ENCODE peak calls at places on chromosome 10, in seven cellular contexts. H, J, V, A, B, T and N are unnamed samples. For H3K4me1, the result is how much of the 10 kb centered on the place peaks cover.

GRCh38 chr10:16779375-16779774 is 37.8 kb downstream of the RSU1 start:
- DNase-seq in H (no peak), B (no peak), A (no peak), T (no peak), J (no peak), V (no peak), N (no peak)

GRCh38 chr10:61836233-61836887 is 65.1 kb upstream of the ARID5B start:
- DNase-seq in H (no peak), T (no peak), B (no peak), J (no peak), A (no peak), V (no peak), N (no peak)

GRCh38 chr10:100370561-100370975 is 23.5 kb downstream of the SCD start:
- DNase-seq in B (no peak), V (no peak), A (no peak), J (peak), T (no peak), H (no peak), N (no peak)

GRCh38 chr10:72567421-72567820 is 58.5 kb downstream of the MICU1 start:
- DNase-seq in H (no peak), A (no peak), J (no peak), V (no peak), T (peak), B (no peak), N (no peak)

GRCh38 chr10:128062331-128062730 is 63.9 kb downstream of the MKI67 start:
- DNase-seq in T (no peak), J (no peak), A (peak), B (no peak), V (no peak), H (no peak), N (peak)

GRCh38 chr10:125692932-125693847 is 10.2 kb upstream of the TEX36 start:
- DNase-seq in B (no peak), A (no peak), J (no peak), T (no peak), H (no peak), V (no peak), N (no peak)

GRCh38 chr10:3045471-3046209 is 21.7 kb upstream of the PFKP start:
- DNase-seq in A (peak), B (peak), V (peak), T (peak), H (peak), J (peak), N (no peak)

GRCh38 chr10:49114718-49115014 is 656 bp downstream of the VSTM4 start:
- DNase-seq in T (no peak), J (no peak), H (no peak), B (no peak), A (no peak), V (no peak), N (no peak)

GRCh38 chr10:13904053-13904452 is 317.3 kb downstream of the PRPF18 start:
- DNase-seq in A (peak), B (no peak), T (no peak), V (no peak), J (no peak), H (no peak), N (no peak)

GRCh38 chr10:110642980-110643655 is 1.0 kb upstream of the RBM20 start:
- DNase-seq in H (no peak), V (no peak), B (no peak), J (no peak), A (no peak), T (no peak), N (no peak)

GRCh38 chr10:22333167-22333566 is 12.1 kb upstream of the SPAG6 start:
- DNase-seq in V (no peak), B (no peak), A (no peak), H (no peak), T (no peak), J (no peak), N (no peak)

GRCh38 chr10:113278664-113279063 is 274.2 kb upstream of the HABP2 start:
- DNase-seq in J (no peak), V (no peak), A (no peak), B (no peak), H (no peak), T (no peak), N (no peak)

GRCh38 chr10:55803055-55803454 is 558.0 kb downstream of the ZWINT start:
- DNase-seq in A (no peak), T (no peak), V (no peak), B (no peak), J (no peak), H (no peak), N (no peak)

GRCh38 chr10:74976565-74976964 is 134.9 kb upstream of the SAMD8 start:
- DNase-seq in A (no peak), V (no peak), T (no peak), J (peak), B (peak), H (no peak), N (no peak)

GRCh38 chr10:131609176-131609575 is 291.6 kb upstream of the PPP2R2D start:
- DNase-seq in T (no peak), B (no peak), A (no peak), J (no peak), V (no peak), H (no peak), N (no peak)

GRCh38 chr10:20877986-20878979 is 18.8 kb downstream of the NEBL start:
- DNase-seq in V (no peak), J (no peak), B (no peak), H (no peak), A (peak), T (no peak), N (no peak)

GRCh38 chr10:63466168-63466935 is 575 bp upstream of the JMJD1C start:
- DNase-seq in V (no peak), T (peak), A (peak), H (peak), J (peak), B (peak), N (peak)

GRCh38 chr10:104291439-104291951 is 22.5 kb downstream of the GSTO2 start:
- DNase-seq in H (peak), J (peak), B (peak), T (peak), A (peak), V (peak), N (peak)

GRCh38 chr10:36423821-36424248 is 701.6 kb upstream of the ANKRD30A start:
- DNase-seq in J (no peak), V (no peak), T (no peak), H (no peak), A (no peak), B (no peak), N (no peak)

GRCh38 chr10:103114876-103115275 is 78.2 kb downstream of the NT5C2 start:
- DNase-seq in A (no peak), T (no peak), V (no peak), J (no peak), B (no peak), H (no peak), N (no peak)

GRCh38 chr10:110363572-110364411 is 59.1 kb upstream of the SMNDC1 start:
- DNase-seq in J (no peak), H (no peak), B (no peak), T (no peak), A (no peak), V (no peak), N (no peak)

GRCh38 chr10:129960493-129961273 is 3.4 kb downstream of the EBF3 start:
- DNase-seq in A (no peak), J (no peak), T (no peak), B (no peak), V (no peak), H (no peak), N (no peak)

GRCh38 chr10:52741851-52742250 is 30.7 kb downstream of the MBL2 start:
- DNase-seq in T (no peak), J (no peak), A (no peak), V (no peak), H (no peak), B (no peak), N (no peak)

GRCh38 chr10:97685395-97685958 is 1.6 kb downstream of the AVPI1 start:
- DNase-seq in V (no peak), T (peak), J (peak), A (peak), H (peak), B (peak), N (peak)

GRCh38 chr10:15182541-15183207 is 14.2 kb upstream of the NMT2 start:
- DNase-seq in A (no peak), V (no peak), B (no peak), J (no peak), H (no peak), T (no peak), N (no peak)

GRCh38 chr10:93165367-93165766 is 91.7 kb downstream of the CYP26A1 start:
- DNase-seq in V (no peak), T (no peak), B (no peak), H (no peak), A (no peak), J (no peak), N (no peak)

DNA sequence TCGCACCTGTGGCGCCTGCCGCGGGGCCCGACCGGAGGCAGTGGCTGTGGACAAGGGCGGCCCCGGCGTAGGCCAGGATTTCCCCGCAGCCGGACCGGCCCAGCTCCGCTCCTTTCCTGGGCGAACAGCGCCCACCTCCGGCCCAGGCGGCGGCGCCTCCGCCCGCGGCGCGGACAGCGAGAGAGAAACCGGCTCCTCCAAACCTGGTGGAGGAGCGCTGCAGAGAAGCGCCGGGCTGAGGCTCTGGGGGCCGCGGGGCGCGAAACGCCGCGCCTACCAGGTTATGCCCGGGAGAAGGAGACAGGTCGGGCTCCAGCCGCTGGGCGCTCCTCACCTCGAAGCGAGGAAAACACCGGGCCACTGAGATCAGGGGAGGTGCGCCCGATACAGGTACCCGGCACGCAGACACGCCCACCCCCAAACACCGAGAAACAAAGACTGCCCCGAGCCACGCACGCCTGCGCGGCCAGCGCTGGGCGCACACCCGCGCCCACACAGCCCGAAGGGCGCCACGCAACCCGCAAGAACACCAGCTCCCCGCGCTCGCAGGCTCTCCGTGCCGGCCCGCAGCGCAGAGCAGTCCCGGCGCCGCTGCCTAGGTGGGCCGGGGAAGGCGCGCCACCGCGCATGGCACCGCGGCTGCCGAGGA is 3.3 kb downstream of the GRID1 start:
- DNase-seq in A (no peak), J (no peak), T (peak), H (peak), B (peak), V (no peak), N (no peak)
- TF ChIP-seq CTCF in A (no peak), J (peak), T (peak), H (peak), B (no peak), V (peak), N (peak)

GRCh38 chr10:95748349-95748748 is 7.6 kb upstream of the ENTPD1 start:
- DNase-seq in J (no peak), A (no peak), B (no peak), V (no peak), T (no peak), H (no peak), N (no peak)
- TF ChIP-seq EP300 in J (no peak), A (no peak), B (no peak), V (no peak), T (no peak), H (no peak), N (no peak)

DNA sequence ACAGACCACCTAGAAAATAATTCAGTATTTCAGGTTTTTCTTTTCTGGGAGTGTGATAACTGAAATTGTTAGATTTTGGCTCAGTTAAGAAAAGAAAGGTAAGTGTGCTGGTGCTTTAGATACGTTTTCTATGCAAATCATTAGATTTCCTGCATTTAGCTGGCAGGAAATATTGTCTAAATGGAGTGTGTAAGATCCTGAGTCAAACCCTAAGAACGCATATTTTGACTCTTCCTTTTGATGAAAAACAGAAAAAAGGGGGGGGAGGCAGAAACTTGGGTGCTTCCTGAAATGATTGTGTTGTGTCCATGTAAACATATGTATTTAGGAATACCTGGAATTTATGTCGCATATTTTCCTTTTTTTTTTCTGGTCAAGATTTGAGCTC is 1.2 kb downstream of the GRK5 start:
- DNase-seq in T (no peak), B (no peak), A (no peak), H (no peak), V (no peak), J (no peak), N (no peak)
- H3K4me1 ChIP-seq in T (under half), B (under half), A (under half), H (half or more), V (under half), J (under half), N (under half)

GRCh38 chr10:121975295-121976086 is 474 bp upstream of the NSMCE4A start:
- DNase-seq in H (no peak), B (no peak), T (no peak), J (no peak), A (peak), V (no peak), N (no peak)
- TF ChIP-seq CTCF in H (no peak), B (peak), T (no peak), J (no peak), A (peak), V (no peak), N (peak)